ENCODE peak calls at places on chromosomes 13 and 19, in ten cellular contexts. One of them, this sample, is unnamed.
A peak's percentile ranks its signal among the peaks of the same experiment; 100 is the strongest.

GRCh38 chr13:32427852-32428580 is at the start of gene N4BP2L1:
- DNase-seq in dorsolateral prefrontal cortex: peak; percentile 73
- DNase-seq in GM06990: peak; percentile 87
- DNase-seq in AG04449: no peak
- DNase-seq in progenitor cell of endocrine pancreas: peak; percentile 68
- DNase-seq in mucosa of descending colon: peak; percentile 78
- DNase-seq in ovary: peak; percentile 87
- DNase-seq in colonic mucosa: peak; percentile 80
- DNase-seq in fibroblast of pulmonary artery: peak; percentile 51
- DNase-seq in esophagus squamous epithelium: peak; percentile 45
- DNase-seq in this sample: peak; percentile 90

GRCh38 chr13:30077338-30077737 is 226.9 kb upstream of the UBL3 start:
- DNase-seq in progenitor cell of endocrine pancreas: no peak
- DNase-seq in ovary: no peak
- DNase-seq in dorsolateral prefrontal cortex: no peak
- DNase-seq in fibroblast of pulmonary artery: no peak
- DNase-seq in AG04449: no peak
- DNase-seq in GM06990: no peak
- DNase-seq in mucosa of descending colon: no peak
- DNase-seq in esophagus squamous epithelium: no peak
- DNase-seq in colonic mucosa: no peak
- DNase-seq in this sample: no peak

GRCh38 chr13:40813662-40814454 is 24.4 kb downstream of the SLC25A15 start:
- DNase-seq in colonic mucosa: no peak
- DNase-seq in AG04449: no peak
- DNase-seq in progenitor cell of endocrine pancreas: no peak
- DNase-seq in mucosa of descending colon: no peak
- DNase-seq in dorsolateral prefrontal cortex: no peak
- DNase-seq in ovary: no peak
- DNase-seq in esophagus squamous epithelium: no peak
- DNase-seq in fibroblast of pulmonary artery: peak; percentile 48
- DNase-seq in GM06990: peak; percentile 25
- DNase-seq in this sample: peak; percentile 59

GRCh38 chr13:109945206-109945960 is 159.0 kb upstream of the IRS2 start:
- DNase-seq in AG04449: peak; percentile 63
- DNase-seq in progenitor cell of endocrine pancreas: no peak
- DNase-seq in ovary: no peak
- DNase-seq in esophagus squamous epithelium: no peak
- DNase-seq in colonic mucosa: no peak
- DNase-seq in GM06990: no peak
- DNase-seq in dorsolateral prefrontal cortex: no peak
- DNase-seq in mucosa of descending colon: no peak
- DNase-seq in fibroblast of pulmonary artery: peak; percentile 75
- DNase-seq in this sample: no peak

GRCh38 chr13:29573190-29573589 is 22.3 kb downstream of the SLC7A1 start:
- DNase-seq in colonic mucosa: peak; percentile 87
- DNase-seq in mucosa of descending colon: peak; percentile 85
- DNase-seq in AG04449: no peak
- DNase-seq in esophagus squamous epithelium: peak; percentile 2
- DNase-seq in fibroblast of pulmonary artery: peak; percentile 35
- DNase-seq in ovary: peak; percentile 24
- DNase-seq in dorsolateral prefrontal cortex: peak; percentile 34
- DNase-seq in GM06990: no peak
- DNase-seq in progenitor cell of endocrine pancreas: no peak
- DNase-seq in this sample: peak; percentile 34

GRCh38 chr19:3061214-3062161 is 807 bp downstream of the TLE5 start:
- DNase-seq in mucosa of descending colon: peak; percentile 74
- DNase-seq in progenitor cell of endocrine pancreas: no peak
- DNase-seq in AG04449: no peak
- DNase-seq in esophagus squamous epithelium: no peak
- DNase-seq in fibroblast of pulmonary artery: peak; percentile 34
- DNase-seq in dorsolateral prefrontal cortex: no peak
- DNase-seq in GM06990: peak; percentile 70
- DNase-seq in ovary: peak; percentile 78
- DNase-seq in colonic mucosa: peak; percentile 67
- DNase-seq in this sample: peak; percentile 81

GRCh38 chr19:51511353-51511752 is 9.8 kb upstream of the SIGLEC12 start:
- DNase-seq in mucosa of descending colon: no peak
- DNase-seq in GM06990: no peak
- DNase-seq in fibroblast of pulmonary artery: no peak
- DNase-seq in progenitor cell of endocrine pancreas: no peak
- DNase-seq in esophagus squamous epithelium: no peak
- DNase-seq in dorsolateral prefrontal cortex: no peak
- DNase-seq in AG04449: no peak
- DNase-seq in ovary: no peak
- DNase-seq in colonic mucosa: no peak
- DNase-seq in this sample: no peak

GRCh38 chr19:47093841-47094240 is 19.7 kb downstream of the ZC3H4 start:
- DNase-seq in esophagus squamous epithelium: no peak
- DNase-seq in colonic mucosa: no peak
- DNase-seq in GM06990: peak; percentile 78
- DNase-seq in mucosa of descending colon: no peak
- DNase-seq in dorsolateral prefrontal cortex: no peak
- DNase-seq in progenitor cell of endocrine pancreas: no peak
- DNase-seq in AG04449: no peak
- DNase-seq in ovary: no peak
- DNase-seq in fibroblast of pulmonary artery: no peak
- DNase-seq in this sample: peak; percentile 85

GRCh38 chr19:44005968-44006367 is 3.2 kb downstream of the ZNF230 start:
- DNase-seq in fibroblast of pulmonary artery: peak; percentile 74
- DNase-seq in esophagus squamous epithelium: no peak
- DNase-seq in dorsolateral prefrontal cortex: no peak
- DNase-seq in progenitor cell of endocrine pancreas: no peak
- DNase-seq in AG04449: no peak
- DNase-seq in ovary: no peak
- DNase-seq in colonic mucosa: no peak
- DNase-seq in GM06990: no peak
- DNase-seq in mucosa of descending colon: no peak
- DNase-seq in this sample: no peak

GRCh38 chr13:30234763-30235162 is 72.6 kb downstream of the KATNAL1 start:
- DNase-seq in esophagus squamous epithelium: no peak
- DNase-seq in colonic mucosa: no peak
- DNase-seq in AG04449: no peak
- DNase-seq in fibroblast of pulmonary artery: peak; percentile 46
- DNase-seq in ovary: no peak
- DNase-seq in mucosa of descending colon: no peak
- DNase-seq in GM06990: no peak
- DNase-seq in progenitor cell of endocrine pancreas: no peak
- DNase-seq in dorsolateral prefrontal cortex: no peak
- DNase-seq in this sample: no peak

GRCh38 chr19:40750035-40750284 is 317 bp downstream of the ACTMAP start:
- DNase-seq in mucosa of descending colon: no peak
- DNase-seq in progenitor cell of endocrine pancreas: no peak
- DNase-seq in colonic mucosa: no peak
- DNase-seq in fibroblast of pulmonary artery: no peak
- DNase-seq in GM06990: no peak
- DNase-seq in esophagus squamous epithelium: no peak
- DNase-seq in ovary: no peak
- DNase-seq in dorsolateral prefrontal cortex: no peak
- DNase-seq in AG04449: no peak
- DNase-seq in this sample: no peak

GRCh38 chr19:57096640-57097361 is 23.0 kb upstream of the USP29 start:
- DNase-seq in dorsolateral prefrontal cortex: no peak
- DNase-seq in colonic mucosa: no peak
- DNase-seq in mucosa of descending colon: no peak
- DNase-seq in ovary: no peak
- DNase-seq in fibroblast of pulmonary artery: peak; percentile 1
- DNase-seq in progenitor cell of endocrine pancreas: no peak
- DNase-seq in esophagus squamous epithelium: no peak
- DNase-seq in AG04449: no peak
- DNase-seq in GM06990: no peak
- DNase-seq in this sample: no peak

GRCh38 chr19:31253816-31254551 is 95.3 kb downstream of the TSHZ3 start:
- DNase-seq in esophagus squamous epithelium: no peak
- DNase-seq in ovary: no peak
- DNase-seq in progenitor cell of endocrine pancreas: no peak
- DNase-seq in AG04449: no peak
- DNase-seq in fibroblast of pulmonary artery: peak; percentile 31
- DNase-seq in dorsolateral prefrontal cortex: no peak
- DNase-seq in mucosa of descending colon: no peak
- DNase-seq in colonic mucosa: no peak
- DNase-seq in GM06990: no peak
- DNase-seq in this sample: no peak

GRCh38 chr19:17468302-17469091 is 1.8 kb upstream of the SLC27A1 start:
- DNase-seq in colonic mucosa: peak; percentile 29
- DNase-seq in AG04449: no peak
- DNase-seq in GM06990: no peak
- DNase-seq in ovary: peak; percentile 68
- DNase-seq in mucosa of descending colon: no peak
- DNase-seq in dorsolateral prefrontal cortex: no peak
- DNase-seq in fibroblast of pulmonary artery: no peak
- DNase-seq in progenitor cell of endocrine pancreas: no peak
- DNase-seq in esophagus squamous epithelium: no peak
- DNase-seq in this sample: no peak

GRCh38 chr19:55099557-55100506 is 17.6 kb downstream of the PPP1R12C start:
- DNase-seq in dorsolateral prefrontal cortex: no peak
- DNase-seq in AG04449: no peak
- DNase-seq in GM06990: no peak
- DNase-seq in fibroblast of pulmonary artery: no peak
- DNase-seq in esophagus squamous epithelium: no peak
- DNase-seq in ovary: no peak
- DNase-seq in progenitor cell of endocrine pancreas: no peak
- DNase-seq in mucosa of descending colon: no peak
- DNase-seq in colonic mucosa: no peak
- DNase-seq in this sample: no peak

GRCh38 chr19:55096061-55096701 is 20.5 kb downstream of the EPS8L1 start:
- DNase-seq in mucosa of descending colon: no peak
- DNase-seq in AG04449: no peak
- DNase-seq in colonic mucosa: no peak
- DNase-seq in ovary: no peak
- DNase-seq in dorsolateral prefrontal cortex: no peak
- DNase-seq in fibroblast of pulmonary artery: no peak
- DNase-seq in esophagus squamous epithelium: no peak
- DNase-seq in progenitor cell of endocrine pancreas: no peak
- DNase-seq in GM06990: no peak
- DNase-seq in this sample: no peak

GRCh38 chr19:55101261-55101660 is 16.2 kb downstream of the PPP1R12C start:
- DNase-seq in GM06990: no peak
- DNase-seq in dorsolateral prefrontal cortex: peak; percentile 53
- DNase-seq in AG04449: no peak
- DNase-seq in esophagus squamous epithelium: no peak
- DNase-seq in fibroblast of pulmonary artery: no peak
- DNase-seq in progenitor cell of endocrine pancreas: no peak
- DNase-seq in mucosa of descending colon: no peak
- DNase-seq in ovary: no peak
- DNase-seq in colonic mucosa: no peak
- DNase-seq in this sample: no peak

GRCh38 chr19:55097864-55098715 is 19.3 kb downstream of the PPP1R12C start:
- DNase-seq in dorsolateral prefrontal cortex: no peak
- DNase-seq in colonic mucosa: no peak
- DNase-seq in ovary: no peak
- DNase-seq in fibroblast of pulmonary artery: no peak
- DNase-seq in GM06990: no peak
- DNase-seq in esophagus squamous epithelium: no peak
- DNase-seq in progenitor cell of endocrine pancreas: no peak
- DNase-seq in AG04449: no peak
- DNase-seq in mucosa of descending colon: no peak
- DNase-seq in this sample: no peak

DNA sequence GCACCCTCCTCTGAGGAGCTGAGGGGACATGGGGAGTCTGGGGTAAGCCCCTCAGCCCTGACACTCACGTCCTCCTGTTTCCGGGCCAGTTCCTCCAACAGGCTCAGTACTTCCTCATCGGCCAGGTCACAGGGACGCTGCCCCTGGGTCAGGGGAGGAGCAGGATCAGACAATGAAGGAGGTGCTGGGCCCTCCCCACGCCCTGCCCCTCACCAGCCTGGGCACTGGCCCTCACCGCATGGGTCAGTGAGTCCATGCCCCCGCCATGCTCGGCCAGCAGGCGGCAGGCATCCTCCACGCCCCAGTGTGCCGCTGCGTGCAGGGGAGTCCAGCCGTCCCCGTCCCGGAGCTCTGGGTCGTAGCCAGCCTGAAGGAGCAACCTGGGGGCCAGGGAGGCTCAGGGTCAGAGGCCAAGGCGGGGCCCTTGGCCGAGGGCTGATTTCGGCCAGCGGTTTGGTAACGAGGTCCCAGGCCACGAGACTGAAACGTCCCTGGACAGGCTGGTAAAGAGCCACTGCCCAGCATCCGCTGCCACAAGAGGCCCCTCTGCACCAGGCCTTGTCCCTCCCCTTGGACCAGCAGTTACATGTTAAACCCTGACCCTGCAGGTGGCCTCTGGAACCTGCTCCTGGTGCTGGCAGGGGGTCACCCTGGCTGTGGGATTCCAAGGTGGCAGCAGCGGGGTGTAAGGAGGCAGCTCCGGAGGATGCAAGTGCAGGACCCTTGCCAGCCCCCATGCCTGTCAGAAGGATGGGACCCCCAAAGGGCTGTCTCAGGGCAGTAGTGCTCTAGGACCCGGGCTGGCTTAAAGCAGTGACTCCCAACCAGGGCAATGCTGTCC is 18.5 kb downstream of the PPP1R12C start:
- DNase-seq in progenitor cell of endocrine pancreas: no peak
- DNase-seq in ovary: no peak
- DNase-seq in colonic mucosa: no peak
- DNase-seq in esophagus squamous epithelium: no peak
- DNase-seq in mucosa of descending colon: no peak
- DNase-seq in GM06990: no peak
- DNase-seq in dorsolateral prefrontal cortex: no peak
- DNase-seq in AG04449: no peak
- DNase-seq in fibroblast of pulmonary artery: no peak
- DNase-seq in this sample: no peak
- TF ChIP-seq CTCF in progenitor cell of endocrine pancreas: no peak
- TF ChIP-seq CTCF in ovary: no peak
- TF ChIP-seq CTCF in colonic mucosa: no peak
- TF ChIP-seq CTCF in esophagus squamous epithelium: no peak
- TF ChIP-seq CTCF in mucosa of descending colon: no peak
- TF ChIP-seq CTCF in GM06990: no peak
- TF ChIP-seq CTCF in dorsolateral prefrontal cortex: no peak
- TF ChIP-seq CTCF in AG04449: no peak
- TF ChIP-seq CTCF in fibroblast of pulmonary artery: no peak
- TF ChIP-seq CTCF in this sample: peak; percentile 12

GRCh38 chr13:113275387-113275786 is 21.7 kb upstream of the LAMP1 start:
- DNase-seq in dorsolateral prefrontal cortex: no peak
- DNase-seq in AG04449: no peak
- DNase-seq in fibroblast of pulmonary artery: peak; percentile 65
- DNase-seq in ovary: peak; percentile 46
- DNase-seq in colonic mucosa: peak; percentile 39
- DNase-seq in progenitor cell of endocrine pancreas: peak; percentile 19
- DNase-seq in mucosa of descending colon: peak; percentile 59
- DNase-seq in esophagus squamous epithelium: no peak
- DNase-seq in GM06990: no peak
- DNase-seq in this sample: no peak
- TF ChIP-seq CTCF in dorsolateral prefrontal cortex: peak; percentile 39
- TF ChIP-seq CTCF in AG04449: peak; percentile 46
- TF ChIP-seq CTCF in fibroblast of pulmonary artery: peak; percentile 56
- TF ChIP-seq CTCF in ovary: no peak
- TF ChIP-seq CTCF in colonic mucosa: no peak
- TF ChIP-seq CTCF in progenitor cell of endocrine pancreas: peak; percentile 67
- TF ChIP-seq CTCF in mucosa of descending colon: no peak
- TF ChIP-seq CTCF in esophagus squamous epithelium: peak; percentile 31
- TF ChIP-seq CTCF in GM06990: peak; percentile 47
- TF ChIP-seq CTCF in this sample: peak; percentile 45

GRCh38 chr19:55554302-55554701 is 9.0 kb upstream of the SBK3 start:
- DNase-seq in esophagus squamous epithelium: no peak
- DNase-seq in colonic mucosa: no peak
- DNase-seq in AG04449: no peak
- DNase-seq in progenitor cell of endocrine pancreas: no peak
- DNase-seq in ovary: no peak
- DNase-seq in dorsolateral prefrontal cortex: no peak
- DNase-seq in GM06990: no peak
- DNase-seq in fibroblast of pulmonary artery: no peak
- DNase-seq in mucosa of descending colon: no peak
- DNase-seq in this sample: no peak
- TF ChIP-seq CTCF in esophagus squamous epithelium: no peak
- TF ChIP-seq CTCF in colonic mucosa: no peak
- TF ChIP-seq CTCF in AG04449: no peak
- TF ChIP-seq CTCF in progenitor cell of endocrine pancreas: no peak
- TF ChIP-seq CTCF in ovary: no peak
- TF ChIP-seq CTCF in dorsolateral prefrontal cortex: no peak
- TF ChIP-seq CTCF in GM06990: no peak
- TF ChIP-seq CTCF in fibroblast of pulmonary artery: no peak
- TF ChIP-seq CTCF in mucosa of descending colon: no peak
- TF ChIP-seq CTCF in this sample: no peak

GRCh38 chr19:10408511-10409291 is 5.4 kb upstream of the CDC37 start:
- DNase-seq in AG04449: no peak
- DNase-seq in progenitor cell of endocrine pancreas: no peak
- DNase-seq in esophagus squamous epithelium: no peak
- DNase-seq in fibroblast of pulmonary artery: no peak
- DNase-seq in colonic mucosa: no peak
- DNase-seq in mucosa of descending colon: peak; percentile 60
- DNase-seq in GM06990: no peak
- DNase-seq in dorsolateral prefrontal cortex: no peak
- DNase-seq in ovary: no peak
- DNase-seq in this sample: peak; percentile 66
- TF ChIP-seq CTCF in AG04449: no peak
- TF ChIP-seq CTCF in progenitor cell of endocrine pancreas: no peak
- TF ChIP-seq CTCF in esophagus squamous epithelium: no peak
- TF ChIP-seq CTCF in fibroblast of pulmonary artery: no peak
- TF ChIP-seq CTCF in colonic mucosa: no peak
- TF ChIP-seq CTCF in mucosa of descending colon: no peak
- TF ChIP-seq CTCF in GM06990: no peak
- TF ChIP-seq CTCF in dorsolateral prefrontal cortex: no peak
- TF ChIP-seq CTCF in ovary: no peak
- TF ChIP-seq CTCF in this sample: no peak